ENCODE peak calls at places on chromosome 15, in five cellular contexts. P, Q, J, S and I are unnamed samples.

GRCh38 chr15:23022156-23022555 is 17.2 kb downstream of the TUBGCP5 start:
- ATAC-seq in P (no peak), Q (no peak), J (no peak), S (no peak), I (no peak)

GRCh38 chr15:78087944-78088772 is 4.2 kb upstream of the SH2D7 start:
- ATAC-seq in P (peak), Q (no peak), J (peak), S (no peak), I (no peak)

GRCh38 chr15:64267331-64267973 is 88.5 kb downstream of the CSNK1G1 start:
- ATAC-seq in P (no peak), Q (no peak), J (no peak), S (no peak), I (no peak)

GRCh38 chr15:58448331-58448730 is 16.5 kb downstream of the LIPC start:
- ATAC-seq in P (no peak), Q (no peak), J (no peak), S (no peak), I (no peak)

GRCh38 chr15:42203891-42204290 is 4.2 kb downstream of the VPS39 start:
- ATAC-seq in P (no peak), Q (no peak), J (no peak), S (no peak), I (no peak)

GRCh38 chr15:42602501-42602900 is 27.1 kb downstream of the STARD9 start:
- ATAC-seq in P (peak), Q (no peak), J (no peak), S (no peak), I (no peak)

GRCh38 chr15:65569728-65570127 is 39.5 kb downstream of the HACD3 start:
- ATAC-seq in P (no peak), Q (no peak), J (no peak), S (no peak), I (no peak)

GRCh38 chr15:75682181-75683135 is 30.2 kb downstream of the CSPG4 start:
- ATAC-seq in P (no peak), Q (no peak), J (no peak), S (no peak), I (no peak)

GRCh38 chr15:99495430-99496301 is 70.1 kb upstream of the MEF2A start:
- ATAC-seq in P (peak), Q (no peak), J (no peak), S (no peak), I (no peak)

GRCh38 chr15:60328852-60329443 is 68.8 kb downstream of the ANXA2 start:
- ATAC-seq in P (no peak), Q (peak), J (peak), S (no peak), I (no peak)

GRCh38 chr15:84588053-84588874 is 12.5 kb upstream of the ZSCAN2 start:
- ATAC-seq in P (peak), Q (peak), J (peak), S (peak), I (peak)

GRCh38 chr15:35271371-35272043 is 186.4 kb upstream of the NANOGP8 start:
- ATAC-seq in P (peak), Q (no peak), J (no peak), S (no peak), I (no peak)

GRCh38 chr15:41955807-41956525 is 16.4 kb downstream of the EHD4 start:
- ATAC-seq in P (peak), Q (peak), J (no peak), S (no peak), I (no peak)

GRCh38 chr15:71057143-71057542 is 58.1 kb upstream of the THSD4 start:
- ATAC-seq in P (no peak), Q (no peak), J (no peak), S (no peak), I (no peak)

GRCh38 chr15:78950906-78951840 is 6.3 kb upstream of the CTSH start:
- ATAC-seq in P (peak), Q (peak), J (peak), S (peak), I (no peak)

GRCh38 chr15:90101969-90102890 is at the start of gene IDH2:
- ATAC-seq in P (peak), Q (peak), J (peak), S (peak), I (peak)

GRCh38 chr15:30885814-30886213 is 17.9 kb upstream of the FAN1 start:
- ATAC-seq in P (peak), Q (peak), J (peak), S (no peak), I (no peak)

GRCh38 chr15:74882528-74882927 is 7.3 kb upstream of the MPI start:
- ATAC-seq in P (no peak), Q (no peak), J (no peak), S (no peak), I (no peak)

GRCh38 chr15:94829887-94830884 is 598.8 kb downstream of the MCTP2 start:
- ATAC-seq in P (no peak), Q (no peak), J (no peak), S (no peak), I (no peak)

GRCh38 chr15:73602444-73602843 is 30.7 kb downstream of the NPTN start:
- ATAC-seq in P (peak), Q (peak), J (peak), S (peak), I (no peak)

GRCh38 chr15:47514251-47514652 is 203.1 kb upstream of the SEMA6D start:
- ATAC-seq in P (no peak), Q (no peak), J (no peak), S (no peak), I (no peak)

GRCh38 chr15:67033012-67033411 is 32.4 kb upstream of the SMAD3 start:
- ATAC-seq in P (no peak), Q (no peak), J (no peak), S (no peak), I (no peak)

GRCh38 chr15:81886586-81886985 is 159.2 kb downstream of the MEX3B start:
- ATAC-seq in P (no peak), Q (no peak), J (no peak), S (no peak), I (no peak)

GRCh38 chr15:50107157-50107556 is 11.9 kb downstream of the ATP8B4 start:
- ATAC-seq in P (no peak), Q (no peak), J (no peak), S (no peak), I (no peak)

GRCh38 chr15:27770086-27770607 is 329.0 kb downstream of the OCA2 start:
- ATAC-seq in P (no peak), Q (no peak), J (no peak), S (no peak), I (no peak)

GRCh38 chr15:83200589-83200988 is 7.0 kb downstream of the HDGFL3 start:
- ATAC-seq in P (no peak), Q (no peak), J (peak), S (no peak), I (no peak)

GRCh38 chr15:73838795-73839565 is 34.4 kb upstream of the TBC1D21 start:
- ATAC-seq in P (no peak), Q (peak), J (no peak), S (peak), I (peak)

GRCh38 chr15:90686435-90687218 is 30.5 kb upstream of the BLM start:
- ATAC-seq in P (no peak), Q (no peak), J (peak), S (no peak), I (no peak)

GRCh38 chr15:80445300-80446041 is 41.3 kb downstream of the ARNT2 start:
- ATAC-seq in P (no peak), Q (no peak), J (no peak), S (peak), I (no peak)

GRCh38 chr15:68570974-68571373 is 7.8 kb upstream of the CORO2B start:
- ATAC-seq in P (no peak), Q (no peak), J (no peak), S (no peak), I (no peak)

GRCh38 chr15:68431037-68431791 is 749 bp downstream of the ITGA11 start:
- ATAC-seq in P (no peak), Q (peak), J (peak), S (no peak), I (peak)

GRCh38 chr15:61227269-61228024 is 1.7 kb downstream of the RORA start:
- ATAC-seq in P (no peak), Q (peak), J (no peak), S (no peak), I (peak)

GRCh38 chr15:90603893-90604292 is 74.2 kb downstream of the CRTC3 start:
- ATAC-seq in P (peak), Q (peak), J (peak), S (no peak), I (no peak)

GRCh38 chr15:68186671-68187397 is 18.3 kb downstream of the CALML4 start:
- ATAC-seq in P (no peak), Q (no peak), J (no peak), S (no peak), I (peak)

GRCh38 chr15:74320358-74321247 is 46.8 kb downstream of the CYP11A1 start:
- ATAC-seq in P (peak), Q (no peak), J (peak), S (no peak), I (peak)

GRCh38 chr15:72092011-72092410 is 25.9 kb downstream of the MYO9A start:
- ATAC-seq in P (no peak), Q (no peak), J (no peak), S (no peak), I (no peak)

DNA sequence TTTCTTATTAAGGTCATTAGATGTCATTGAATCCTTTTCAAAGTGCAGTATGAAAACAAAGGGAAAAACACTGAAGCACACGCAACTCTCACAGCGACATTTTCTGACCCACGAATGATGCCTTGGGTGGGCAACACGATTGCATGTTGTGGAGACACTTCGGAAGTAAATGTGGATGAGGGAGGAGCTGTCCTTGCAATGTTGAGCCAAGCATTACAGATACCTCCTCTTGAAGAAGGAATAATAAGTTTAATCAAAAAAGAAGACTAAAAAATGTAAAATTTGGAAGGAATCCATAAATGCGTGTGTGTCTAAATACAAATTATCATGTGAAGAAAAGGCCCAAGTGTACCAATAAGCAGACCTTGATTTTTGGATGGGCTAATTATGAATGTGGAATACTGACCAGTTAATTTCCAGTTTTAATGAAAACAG is 16.9 kb downstream of the THBS1 start:
- ATAC-seq in P (no peak), Q (no peak), J (no peak), S (no peak), I (no peak)
- TF ChIP-seq POLR2A in P (no peak), Q (no peak), J (no peak), S (no peak), I (peak)

GRCh38 chr15:69999392-70000085 is 98.2 kb downstream of the TLE3 start:
- ATAC-seq in P (no peak), Q (no peak), J (no peak), S (no peak), I (no peak)

GRCh38 chr15:69996842-69997478 is 100.8 kb downstream of the TLE3 start:
- ATAC-seq in P (no peak), Q (no peak), J (no peak), S (no peak), I (no peak)

GRCh38 chr15:69996321-69996720 is 101.4 kb downstream of the TLE3 start:
- ATAC-seq in P (no peak), Q (no peak), J (no peak), S (no peak), I (no peak)

GRCh38 chr15:69998541-69999391 is 99.0 kb downstream of the TLE3 start:
- ATAC-seq in P (no peak), Q (no peak), J (no peak), S (no peak), I (no peak)

GRCh38 chr15:69997701-69998273 is 99.9 kb downstream of the TLE3 start:
- ATAC-seq in P (no peak), Q (peak), J (peak), S (no peak), I (no peak)
- TF ChIP-seq EP300 in P (no peak), Q (no peak), J (no peak), S (no peak), I (no peak)

GRCh38 chr15:56242576-56243116 is 1.0 kb downstream of the RFX7 start:
- ATAC-seq in P (no peak), Q (no peak), J (no peak), S (no peak), I (no peak)

GRCh38 chr15:56243117-56243773 is 434 bp downstream of the RFX7 start:
- ATAC-seq in P (no peak), Q (peak), J (peak), S (no peak), I (peak)

GRCh38 chr15:56244811-56245576 is 1.3 kb upstream of the RFX7 start:
- ATAC-seq in P (peak), Q (peak), J (peak), S (no peak), I (no peak)

GRCh38 chr15:56243774-56244236 is at the start of gene RFX7:
- ATAC-seq in P (peak), Q (peak), J (peak), S (peak), I (peak)

DNA sequence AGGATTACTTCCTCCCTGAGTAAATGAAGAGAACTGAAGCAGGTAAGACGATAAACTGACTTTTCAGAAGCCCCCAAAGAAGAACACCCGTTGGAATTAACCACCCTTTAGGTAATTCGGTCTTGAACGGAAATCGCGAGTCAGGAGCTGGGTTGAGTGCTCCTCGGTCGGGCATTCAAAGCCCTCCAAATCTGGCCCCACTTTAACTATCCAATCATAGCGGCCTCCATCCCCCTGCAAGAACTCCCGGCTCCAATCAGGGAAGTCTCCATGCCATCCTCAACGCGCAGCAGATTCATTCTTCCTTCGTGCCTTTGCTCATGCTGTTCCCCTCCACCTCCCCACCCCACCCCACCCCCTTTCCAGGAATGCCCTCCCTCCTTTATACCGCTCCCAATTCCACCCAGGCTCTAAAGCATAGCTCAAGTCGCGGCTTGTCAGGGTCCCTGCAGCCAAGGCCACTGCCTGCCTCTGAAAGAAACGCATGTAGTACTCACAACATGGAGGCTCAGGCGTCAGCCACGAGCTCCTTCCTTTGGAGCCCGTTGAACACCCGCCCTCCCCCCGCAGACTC is 645 bp upstream of the RFX7 start:
- ATAC-seq in P (peak), Q (peak), J (peak), S (peak), I (peak)
- TF ChIP-seq POLR2A in P (peak), Q (peak), J (peak), S (no peak), I (no peak)

DNA sequence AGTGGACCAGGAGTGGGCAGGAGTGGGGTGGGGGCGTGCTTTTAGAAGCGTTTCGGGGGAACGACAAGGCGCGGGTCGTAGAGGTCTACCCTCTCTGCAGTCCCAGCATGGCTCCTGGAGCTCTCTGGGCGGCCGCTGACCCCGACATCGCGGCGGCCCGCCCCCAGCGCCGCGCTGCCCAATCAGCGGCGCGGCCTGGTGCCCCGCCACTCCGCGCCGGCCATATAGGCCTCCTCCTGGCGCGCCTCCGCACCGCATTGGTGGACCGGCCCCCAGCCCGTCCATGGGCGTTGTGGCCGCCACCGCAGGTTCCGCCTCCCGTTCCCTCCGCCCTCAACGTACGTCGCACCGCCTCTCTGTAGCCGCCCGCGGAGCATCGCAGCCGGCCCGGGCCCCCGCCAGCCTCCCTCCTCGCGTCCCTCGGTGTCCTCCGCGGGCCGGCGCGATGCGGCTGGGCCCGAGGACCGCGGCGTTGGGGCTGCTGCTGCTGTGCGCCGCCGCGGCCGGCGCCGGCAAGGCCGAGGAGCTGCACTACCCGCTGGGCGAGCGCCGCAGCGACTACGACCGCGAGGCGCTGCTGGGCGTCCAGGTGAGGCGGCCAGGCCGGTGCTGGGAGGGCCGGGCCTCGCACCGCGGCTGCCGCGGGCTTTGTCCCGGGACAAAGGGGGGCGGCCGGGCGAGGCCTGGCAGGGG is at the start of gene RCN2:
- ATAC-seq in P (peak), Q (peak), J (peak), S (peak), I (peak)
- TF ChIP-seq EP300 in P (no peak), Q (no peak), J (no peak), S (no peak), I (no peak)

DNA sequence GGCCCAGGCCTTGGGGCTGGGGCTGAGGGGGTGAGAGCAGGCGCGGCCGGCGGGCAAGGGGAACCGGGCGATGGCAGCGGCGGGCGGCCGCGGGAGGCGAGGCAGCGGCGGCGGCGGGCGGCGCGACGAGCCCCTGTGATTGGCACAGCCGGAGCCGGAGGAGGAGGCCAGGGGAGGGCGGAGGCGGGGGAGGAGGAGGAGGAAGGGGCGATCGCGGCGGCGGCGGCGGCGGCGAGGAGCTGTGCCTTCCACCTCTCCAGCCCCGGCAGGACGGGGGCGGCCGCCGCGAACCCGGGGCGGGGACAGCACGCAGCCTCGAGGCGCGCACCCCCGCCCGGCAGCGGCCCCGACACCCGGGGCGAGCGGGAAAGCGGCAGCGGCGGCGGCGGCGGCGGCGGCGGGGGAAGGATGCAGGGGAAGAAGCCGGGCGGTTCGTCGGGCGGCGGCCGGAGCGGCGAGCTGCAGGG is at the start of gene SLCO3A1:
- ATAC-seq in P (peak), Q (peak), J (peak), S (peak), I (peak)
- TF ChIP-seq POLR2A in P (no peak), Q (peak), J (no peak), S (no peak), I (no peak)